ENCODE peak calls at places on chromosomes 16 and 17, in five cellular contexts. I is MM.1S; J is adipocyte; H is H9; D is CD4-positive, alpha-beta T cell. W is an unnamed sample. For H3K9me3, the result is how much of the 10 kb centered on the place peaks cover.

GRCh38 chr17:32331243-32332040 is 10.5 kb downstream of the C17orf75 start:
- DNase-seq in I (no peak), J (no peak), H (no peak), D (no peak), W (no peak)

GRCh38 chr17:37743875-37744632 is 805 bp downstream of the HNF1B start:
- DNase-seq in I (no peak), J (no peak), H (peak), D (no peak), W (no peak)

GRCh38 chr17:76502326-76503211 is 1.3 kb upstream of the RHBDF2 start:
- DNase-seq in I (no peak), J (no peak), H (no peak), D (no peak), W (no peak)

GRCh38 chr16:57479422-57480126 is 6.7 kb downstream of the DOK4 start:
- DNase-seq in I (no peak), J (peak), H (peak), D (no peak), W (no peak)

GRCh38 chr16:3623642-3624041 is 12.2 kb upstream of the SLX4 start:
- DNase-seq in I (peak), J (no peak), H (no peak), D (no peak), W (no peak)

GRCh38 chr17:45307290-45308015 is 9.4 kb downstream of the MAP3K14 start:
- DNase-seq in I (no peak), J (peak), H (no peak), D (no peak), W (no peak)

GRCh38 chr17:4706121-4706520 is 2.2 kb upstream of the PELP1 start:
- DNase-seq in I (no peak), J (no peak), H (peak), D (no peak), W (no peak)

GRCh38 chr17:74760404-74761105 is 12.1 kb downstream of the NHERF1 start:
- DNase-seq in I (no peak), J (no peak), H (no peak), D (no peak), W (no peak)

GRCh38 chr17:80826955-80827645 is 164.5 kb upstream of the CHMP6 start:
- DNase-seq in I (no peak), J (peak), H (peak), D (no peak), W (no peak)

GRCh38 chr17:76004750-76005262 is 4.2 kb downstream of the CDK3 start:
- DNase-seq in I (no peak), J (peak), H (no peak), D (no peak), W (no peak)

GRCh38 chr16:57354311-57354710 is 4.3 kb upstream of the CCL22 start:
- DNase-seq in I (no peak), J (no peak), H (no peak), D (no peak), W (no peak)

GRCh38 chr17:31564883-31565297 is 173.4 kb downstream of the RAB11FIP4 start:
- DNase-seq in I (no peak), J (peak), H (peak), D (no peak), W (no peak)

GRCh38 chr16:58038219-58038641 is 12.7 kb downstream of the MMP15 start:
- DNase-seq in I (no peak), J (no peak), H (no peak), D (no peak), W (no peak)

GRCh38 chr16:78432451-78432850 is 333.0 kb downstream of the WWOX start:
- DNase-seq in I (no peak), J (no peak), H (no peak), D (no peak), W (no peak)

GRCh38 chr16:83211711-83212110 is 584.9 kb downstream of the CDH13 start:
- DNase-seq in I (no peak), J (no peak), H (no peak), D (no peak), W (no peak)

GRCh38 chr17:28513476-28513875 is 7.3 kb downstream of the FOXN1 start:
- DNase-seq in I (no peak), J (no peak), H (no peak), D (no peak), W (no peak)

GRCh38 chr16:47644166-47644565 is 183.0 kb downstream of the PHKB start:
- DNase-seq in I (no peak), J (peak), H (no peak), D (no peak), W (no peak)

GRCh38 chr17:75454193-75454592 is 2.2 kb upstream of the TMEM94 start:
- DNase-seq in I (no peak), J (no peak), H (no peak), D (no peak), W (no peak)

GRCh38 chr17:62898239-62898864 is 67.7 kb upstream of the TANC2 start:
- DNase-seq in I (no peak), J (peak), H (no peak), D (no peak), W (no peak)

GRCh38 chr16:23858496-23859062 is 22.8 kb downstream of the PRKCB start:
- DNase-seq in I (no peak), J (no peak), H (no peak), D (no peak), W (no peak)

GRCh38 chr16:56909484-56910113 is 22.3 kb upstream of the HERPUD1 start:
- DNase-seq in I (no peak), J (no peak), H (no peak), D (no peak), W (no peak)

GRCh38 chr17:82939213-82940030 is 99.6 kb upstream of the ZNF750 start:
- DNase-seq in I (no peak), J (no peak), H (no peak), D (no peak), W (peak)

GRCh38 chr17:69450857-69451410 is 36.4 kb downstream of the MAP2K6 start:
- DNase-seq in I (no peak), J (no peak), H (no peak), D (no peak), W (no peak)

GRCh38 chr16:28304214-28304613 is 11.9 kb downstream of the SBK1 start:
- DNase-seq in I (peak), J (peak), H (peak), D (no peak), W (no peak)

GRCh38 chr17:6755281-6755680 is 565 bp upstream of the XAF1 start:
- DNase-seq in I (no peak), J (peak), H (no peak), D (no peak), W (no peak)

GRCh38 chr17:7380321-7380720 is 568 bp upstream of the TNK1 start:
- DNase-seq in I (no peak), J (peak), H (peak), D (no peak), W (no peak)

GRCh38 chr16:22668318-22668717 is 145.6 kb upstream of the HS3ST2 start:
- DNase-seq in I (no peak), J (no peak), H (peak), D (no peak), W (no peak)

GRCh38 chr17:37884516-37884915 is 39.7 kb upstream of the TBC1D3K start:
- DNase-seq in I (peak), J (no peak), H (no peak), D (no peak), W (no peak)

GRCh38 chr17:62825182-62825581 is 17.1 kb upstream of the MARCHF10 start:
- DNase-seq in I (no peak), J (no peak), H (no peak), D (no peak), W (no peak)

GRCh38 chr17:32275060-32276042 is 9.7 kb downstream of the RHBDL3 start:
- DNase-seq in I (no peak), J (peak), H (peak), D (no peak), W (no peak)

GRCh38 chr16:69017036-69017783 is 88.2 kb upstream of the HAS3 start:
- DNase-seq in I (no peak), J (peak), H (no peak), D (no peak), W (no peak)

GRCh38 chr17:68399638-68400403 is 57.5 kb downstream of the WIPI1 start:
- DNase-seq in I (peak), J (peak), H (peak), D (no peak), W (no peak)

GRCh38 chr16:3182608-3183444 is 5.2 kb upstream of the OR1F1 start:
- DNase-seq in I (no peak), J (peak), H (peak), D (no peak), W (no peak)

GRCh38 chr17:20982589-20983358 is 60.0 kb downstream of the USP22 start:
- DNase-seq in I (no peak), J (no peak), H (no peak), D (no peak), W (no peak)

GRCh38 chr16:19236561-19236960 is 49.0 kb upstream of the CLEC19A start:
- DNase-seq in I (no peak), J (no peak), H (no peak), D (no peak), W (no peak)

GRCh38 chr16:19235886-19236285 is 49.6 kb upstream of the CLEC19A start:
- DNase-seq in I (no peak), J (no peak), H (no peak), D (no peak), W (no peak)

GRCh38 chr16:19238386-19238785 is 47.1 kb upstream of the CLEC19A start:
- DNase-seq in I (no peak), J (no peak), H (no peak), D (no peak), W (no peak)

GRCh38 chr16:19232988-19233387 is 52.5 kb upstream of the CLEC19A start:
- DNase-seq in I (no peak), J (no peak), H (no peak), D (no peak), W (no peak)

GRCh38 chr16:19235478-19235877 is 50.1 kb upstream of the CLEC19A start:
- DNase-seq in I (no peak), J (no peak), H (no peak), D (no peak), W (no peak)
- H3K9me3 ChIP-seq in I (under half), J (under half), H (under half), D (under half), W (under half)

GRCh38 chr17:66817750-66818149 is 17.2 kb upstream of the CACNG5 start:
- DNase-seq in I (no peak), J (no peak), H (no peak), D (no peak), W (no peak)
- H3K9me3 ChIP-seq in I (under half), J (under half), H (under half), D (under half), W (under half)

GRCh38 chr16:35731341-35732040 is 2272.1 kb downstream of the TP53TG3F start:
- DNase-seq in I (no peak), J (no peak), H (no peak), D (no peak), W (no peak)
- H3K9me3 ChIP-seq in I (under half), J (under half), H (half or more), D (under half), W (under half)

GRCh38 chr17:22718689-22719088 is 1026.4 kb downstream of the KCNJ18 start:
- DNase-seq in I (no peak), J (no peak), H (no peak), D (no peak), W (no peak)
- H3K9me3 ChIP-seq in I (under half), J (under half), H (half or more), D (under half), W (under half)

GRCh38 chr16:31745900-31746299 is 127.7 kb upstream of the ZNF267 start:
- DNase-seq in I (no peak), J (no peak), H (no peak), D (no peak), W (no peak)
- H3K9me3 ChIP-seq in I (under half), J (half or more), H (under half), D (half or more), W (under half)

DNA sequence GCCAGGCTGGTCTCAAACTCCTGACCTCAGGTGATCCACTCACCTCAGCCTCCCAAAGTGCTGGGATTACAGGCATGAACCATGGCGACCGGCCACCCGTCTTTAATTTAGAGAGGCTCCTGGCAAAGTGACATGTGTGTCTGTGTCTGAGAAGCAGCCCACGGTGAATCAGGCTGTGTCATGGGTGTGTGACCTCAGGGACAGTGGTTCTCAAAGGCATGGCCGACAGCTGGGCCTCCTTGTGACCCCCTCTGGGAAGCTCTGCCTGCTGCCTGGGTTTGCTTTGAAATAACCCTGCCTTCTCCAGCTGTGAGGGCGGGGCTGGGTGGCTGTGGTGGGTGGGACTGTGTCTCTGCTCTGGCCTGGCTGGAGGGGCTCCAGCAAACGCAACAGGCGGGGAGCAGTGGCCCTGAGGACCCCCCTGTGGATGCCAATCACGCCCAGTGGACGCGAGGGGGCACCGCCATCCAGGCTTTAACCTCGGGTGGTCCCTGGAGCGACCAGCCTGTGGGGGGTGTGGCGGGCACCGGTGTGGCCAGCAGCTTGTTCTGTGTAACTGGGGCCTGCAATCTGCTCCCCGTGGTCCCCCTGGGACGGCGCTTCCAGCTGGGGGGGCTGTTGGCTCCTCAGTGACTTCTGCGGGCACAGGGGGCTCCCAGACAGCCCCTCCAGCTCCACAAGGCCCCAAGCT is 8.8 kb upstream of the APRT start:
- DNase-seq in I (no peak), J (no peak), H (no peak), D (no peak), W (no peak)
- H3K9me3 ChIP-seq in I (under half), J (under half), H (under half), D (under half), W (under half)

DNA sequence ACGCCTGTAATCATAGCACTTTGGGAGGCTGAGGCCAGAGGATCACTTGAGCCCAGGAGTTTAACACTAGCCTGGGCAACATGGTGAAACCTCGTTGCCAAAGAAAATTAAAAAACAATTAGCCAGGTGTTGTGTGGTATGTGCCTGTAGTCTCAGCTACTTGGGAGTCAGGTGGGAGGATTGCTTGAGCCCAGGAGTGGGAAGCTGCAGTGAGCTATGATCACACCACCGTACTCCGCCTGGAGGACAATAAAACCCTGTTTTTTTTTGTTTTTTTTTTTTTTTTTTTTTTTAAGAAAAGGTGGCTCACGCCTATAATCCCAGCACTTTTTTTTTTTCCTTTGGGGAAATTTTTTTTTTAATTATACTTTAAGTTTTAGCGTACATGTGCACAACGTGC is 26.1 kb downstream of the RAP1GAP2 start:
- DNase-seq in I (no peak), J (no peak), H (no peak), D (no peak), W (no peak)
- H3K9me3 ChIP-seq in I (under half), J (under half), H (under half), D (under half), W (under half)

DNA sequence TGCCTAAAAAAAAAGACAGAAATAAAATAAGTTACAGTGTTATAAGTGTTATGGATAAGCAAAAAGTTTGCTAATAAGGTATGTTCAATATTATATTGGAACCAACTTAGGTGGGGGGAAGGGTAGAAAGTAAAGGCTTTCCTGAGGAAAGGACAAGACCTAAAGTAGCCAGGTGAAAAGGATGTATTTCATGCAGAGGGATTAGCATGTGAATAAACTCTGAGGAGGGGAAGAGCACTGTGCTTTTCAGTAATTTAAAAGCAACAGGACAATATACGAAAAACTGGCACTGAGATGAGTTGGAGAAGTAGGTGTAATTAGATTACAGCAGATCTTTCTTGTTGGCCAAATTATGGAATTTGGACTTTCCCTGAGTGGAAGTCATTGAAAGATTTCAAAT is 7.6 kb downstream of the TOP2A start:
- DNase-seq in I (no peak), J (no peak), H (no peak), D (no peak), W (no peak)
- H3K9me3 ChIP-seq in I (under half), J (under half), H (under half), D (under half), W (under half)